ENCODE peak calls at places on chromosome 2, in seven cellular contexts. K is right cardiac atrium, C is LHCN-M2, D is NCI-H1694, O is fibroblast of the aortic adventitia, R is fibroblast of pulmonary artery, J is GM19239. Q is an unnamed sample.

GRCh38 chr2:1707771-1708351 is 36.5 kb downstream of the PXDN start:
- DNase-seq in K (peak; percentile 96), C (peak; percentile 84), D (no peak), O (peak; percentile 98), R (peak; percentile 99), J (no peak), Q (peak; percentile 95)

GRCh38 chr2:71932780-71933466 is 214.7 kb downstream of the CYP26B1 start:
- DNase-seq in K (peak; percentile 38), C (no peak), D (no peak), O (no peak), R (no peak), J (no peak), Q (no peak)

GRCh38 chr2:170022692-170023091 is 155.3 kb upstream of the MYO3B start:
- DNase-seq in K (no peak), C (peak; percentile 90), D (peak; percentile 98), O (peak; percentile 60), R (peak; percentile 70), J (no peak), Q (no peak)

GRCh38 chr2:41720702-41721344 is 327.0 kb upstream of the PKDCC start:
- DNase-seq in K (no peak), C (peak; percentile 54), D (no peak), O (peak; percentile 75), R (peak; percentile 15), J (no peak), Q (no peak)

GRCh38 chr2:215698566-215698965 is 262.7 kb upstream of the FN1 start:
- DNase-seq in K (no peak), C (peak; percentile 95), D (no peak), O (peak; percentile 100), R (peak; percentile 81), J (no peak), Q (no peak)

GRCh38 chr2:118112771-118113334 is 24.6 kb downstream of the INSIG2 start:
- DNase-seq in K (no peak), C (peak; percentile 68), D (no peak), O (peak; percentile 75), R (peak; percentile 64), J (no peak), Q (no peak)

GRCh38 chr2:120628248-120628647 is 107.4 kb upstream of the GLI2 start:
- DNase-seq in K (no peak), C (no peak), D (no peak), O (no peak), R (no peak), J (no peak), Q (no peak)

GRCh38 chr2:232873292-232873908 is 3.3 kb downstream of the SNORC start:
- DNase-seq in K (no peak), C (no peak), D (no peak), O (no peak), R (no peak), J (no peak), Q (no peak)

GRCh38 chr2:237865623-237866041 is 6.2 kb downstream of the RAMP1 start:
- DNase-seq in K (no peak), C (no peak), D (peak; percentile 8), O (no peak), R (no peak), J (no peak), Q (peak; percentile 79)